ENCODE peak calls at places on chromosomes 5 and 9, in eight cellular contexts. I, U, L, E, X, S, W and J are unnamed samples.

GRCh38 chr5:113451797-113452196 is 17.0 kb upstream of the TSSK1B start:
- DNase-seq in I (no peak), U (no peak), L (no peak), E (no peak), X (no peak), S (no peak), W (no peak), J (no peak)

GRCh38 chr5:95803271-95804148 is 19.0 kb downstream of the GLRX start:
- DNase-seq in I (no peak), U (no peak), L (no peak), E (no peak), X (no peak), S (peak; percentile 25), W (no peak), J (no peak)

GRCh38 chr9:93261735-93262523 is 78.0 kb downstream of the WNK2 start:
- DNase-seq in I (peak; percentile 67), U (peak; percentile 7), L (no peak), E (peak; percentile 17), X (peak; percentile 10), S (no peak), W (no peak), J (no peak)

GRCh38 chr9:13083973-13084528 is 195.4 kb downstream of the MPDZ start:
- DNase-seq in I (no peak), U (no peak), L (no peak), E (no peak), X (no peak), S (no peak), W (no peak), J (no peak)

GRCh38 chr9:129287595-129288305 is 109.7 kb upstream of the IER5L start:
- DNase-seq in I (peak; percentile 29), U (no peak), L (no peak), E (no peak), X (peak; percentile 15), S (no peak), W (no peak), J (peak; percentile 58)

GRCh38 chr9:131419716-131420115 is 25.8 kb downstream of the PRRC2B start:
- DNase-seq in I (no peak), U (no peak), L (no peak), E (no peak), X (no peak), S (no peak), W (no peak), J (no peak)

GRCh38 chr5:54460181-54460919 is 4.9 kb downstream of the HSPB3 start:
- DNase-seq in I (no peak), U (no peak), L (no peak), E (no peak), X (no peak), S (no peak), W (no peak), J (no peak)

GRCh38 chr5:166427211-166427610 is 1864.2 kb upstream of the WWC1 start:
- DNase-seq in I (no peak), U (no peak), L (no peak), E (no peak), X (no peak), S (no peak), W (no peak), J (no peak)

GRCh38 chr5:72477176-72477575 is 30.0 kb downstream of the ZNF366 start:
- DNase-seq in I (no peak), U (no peak), L (no peak), E (no peak), X (no peak), S (no peak), W (no peak), J (no peak)

GRCh38 chr5:129074903-129075302 is 19.6 kb upstream of the ISOC1 start:
- DNase-seq in I (no peak), U (no peak), L (no peak), E (no peak), X (no peak), S (no peak), W (no peak), J (no peak)

GRCh38 chr9:135347461-135347860 is 132.1 kb upstream of the PPP1R26 start:
- DNase-seq in I (no peak), U (no peak), L (no peak), E (no peak), X (no peak), S (no peak), W (no peak), J (no peak)

GRCh38 chr5:130541617-130542221 is 623.3 kb downstream of the HINT1 start:
- DNase-seq in I (no peak), U (no peak), L (no peak), E (no peak), X (no peak), S (no peak), W (no peak), J (no peak)

GRCh38 chr9:130938652-130939404 is at the start of gene FIBCD1:
- DNase-seq in I (no peak), U (peak; percentile 66), L (no peak), E (peak; percentile 75), X (no peak), S (peak; percentile 67), W (no peak), J (peak; percentile 89)

GRCh38 chr5:87400305-87400899 is 12.3 kb downstream of the CCNH start:
- DNase-seq in I (no peak), U (no peak), L (no peak), E (peak; percentile 35), X (no peak), S (peak; percentile 57), W (no peak), J (no peak)

GRCh38 chr5:154478224-154478565 is at the start of gene HAND1:
- DNase-seq in I (peak; percentile 98), U (peak; percentile 75), L (no peak), E (peak; percentile 99), X (peak; percentile 32), S (peak; percentile 95), W (no peak), J (peak; percentile 36)

DNA sequence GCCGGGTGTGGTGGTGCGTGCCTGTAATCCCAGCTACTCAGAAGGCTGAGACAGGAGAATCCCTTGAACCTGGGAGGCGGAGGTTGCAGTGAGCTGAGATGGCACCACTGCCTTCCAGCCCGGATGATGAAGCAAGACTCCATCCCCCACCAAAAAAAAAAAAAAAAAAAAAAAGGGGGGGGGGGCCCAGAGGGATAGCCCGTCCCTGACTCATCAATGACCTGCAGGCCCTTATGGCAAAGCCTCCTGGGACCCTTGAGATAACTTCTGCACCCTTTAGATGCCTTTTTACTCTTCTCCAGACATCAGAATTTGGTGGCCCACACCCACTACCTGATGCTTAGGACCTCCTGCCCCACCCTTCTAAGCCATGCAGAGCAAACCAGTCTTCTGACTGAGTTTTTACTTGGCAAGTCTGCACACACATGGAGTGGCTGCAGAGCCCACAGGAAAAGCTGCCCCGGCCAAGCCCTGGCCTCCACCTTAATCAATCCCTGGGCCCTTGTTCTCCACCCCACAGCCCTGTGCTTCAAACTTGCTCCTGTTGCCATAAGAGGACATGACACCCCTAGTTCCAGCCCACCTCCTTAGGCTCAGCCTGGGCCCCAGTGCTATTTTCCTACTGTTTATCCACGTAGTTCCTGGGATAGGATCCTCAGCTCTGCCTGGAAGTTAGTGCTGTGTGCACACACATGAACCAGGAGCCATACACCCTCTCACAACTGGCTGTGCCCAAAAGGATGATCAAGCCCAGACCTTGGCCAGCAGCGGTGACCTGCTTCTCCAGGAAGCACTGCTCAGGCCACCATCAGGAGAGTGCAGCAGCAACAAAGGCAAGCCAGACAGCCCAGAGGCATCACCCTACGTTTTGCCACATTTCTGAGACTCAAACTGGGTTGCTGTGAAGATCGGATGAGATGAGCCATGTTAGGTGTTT is 5.1 kb downstream of the MGAT1 start:
- DNase-seq in I (peak; percentile 49), U (no peak), L (no peak), E (no peak), X (no peak), S (no peak), W (no peak), J (no peak)
- TF ChIP-seq EP300 in I (no peak), U (no peak), L (no peak), E (no peak), X (no peak), S (no peak), W (no peak), J (no peak)

DNA sequence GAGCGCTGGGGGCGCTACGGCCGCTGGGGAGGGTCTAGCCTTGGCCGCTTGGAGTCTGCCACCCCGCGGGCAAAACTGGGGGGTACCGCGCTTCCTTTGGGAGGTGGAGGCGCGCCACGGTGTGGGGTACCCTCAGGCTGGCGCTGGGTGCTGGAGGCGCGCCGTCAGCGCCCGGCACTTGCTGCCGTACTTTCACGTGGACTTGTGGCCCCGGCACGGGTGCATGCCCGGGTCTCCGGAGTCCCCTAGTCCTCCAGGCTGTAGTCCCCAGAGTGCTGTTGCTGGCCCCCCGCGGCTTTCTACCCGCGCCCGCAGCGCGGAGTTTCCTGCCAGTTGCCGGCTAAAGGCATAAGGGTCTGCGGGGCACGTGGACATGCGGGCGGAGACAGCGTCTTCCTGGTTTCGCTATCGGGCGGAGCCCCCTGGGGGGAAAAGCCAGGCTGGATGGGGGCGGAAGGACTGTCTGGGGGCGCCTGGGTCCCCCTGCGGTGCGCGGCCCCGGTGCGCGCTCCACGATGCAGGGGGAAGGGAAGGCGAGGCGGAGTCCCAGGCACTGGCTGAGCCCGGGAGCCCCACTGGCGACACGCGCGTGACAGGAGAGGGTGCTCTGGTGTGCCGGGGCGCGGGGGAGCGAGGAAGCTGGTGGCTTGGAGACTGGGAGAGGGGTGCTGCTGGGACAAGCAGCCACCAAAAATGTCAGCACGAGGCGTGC is 666 bp downstream of the PPARGC1B start:
- DNase-seq in I (peak; percentile 82), U (peak; percentile 68), L (no peak), E (peak; percentile 71), X (peak; percentile 63), S (peak; percentile 41), W (no peak), J (peak; percentile 91)
- TF ChIP-seq CTCF in I (no peak), U (no peak), L (no peak), E (no peak), X (no peak), S (peak; percentile 21), W (no peak), J (no peak)

GRCh38 chr5:147452137-147452838 is 57.6 kb downstream of the DPYSL3 start:
- DNase-seq in I (peak; percentile 75), U (no peak), L (peak; percentile 59), E (peak; percentile 20), X (peak; percentile 43), S (no peak), W (no peak), J (no peak)

GRCh38 chr5:147453901-147454814 is 55.7 kb downstream of the DPYSL3 start:
- DNase-seq in I (peak; percentile 96), U (peak; percentile 84), L (peak; percentile 70), E (peak; percentile 96), X (peak; percentile 96), S (peak; percentile 76), W (peak; percentile 80), J (peak; percentile 93)

GRCh38 chr5:147448766-147449165 is 61.1 kb downstream of the DPYSL3 start:
- DNase-seq in I (no peak), U (no peak), L (no peak), E (no peak), X (no peak), S (no peak), W (no peak), J (no peak)

GRCh38 chr5:147451125-147451524 is 58.7 kb downstream of the DPYSL3 start:
- DNase-seq in I (no peak), U (no peak), L (no peak), E (no peak), X (no peak), S (no peak), W (no peak), J (no peak)

GRCh38 chr5:147450596-147450995 is 59.3 kb downstream of the DPYSL3 start:
- DNase-seq in I (no peak), U (no peak), L (no peak), E (no peak), X (no peak), S (no peak), W (no peak), J (no peak)
- H3K4me1 ChIP-seq in I (peaks cover 70% of the 10 kb centered on the region), U (peaks cover 23% of the 10 kb centered on the region), L (peaks cover 11% of the 10 kb centered on the region), E (peaks cover 23% of the 10 kb centered on the region), X (peaks cover 25% of the 10 kb centered on the region), S (peaks cover 2% of the 10 kb centered on the region), W (peaks cover 62% of the 10 kb centered on the region), J (peaks cover 24% of the 10 kb centered on the region)

GRCh38 chr5:15222156-15222555 is 277.8 kb upstream of the FBXL7 start:
- DNase-seq in I (no peak), U (no peak), L (no peak), E (no peak), X (no peak), S (no peak), W (no peak), J (no peak)
- TF ChIP-seq EP300 in I (no peak), U (no peak), L (no peak), E (no peak), X (no peak), S (no peak), W (no peak), J (no peak)